ENCODE peak calls at places on chromosomes 3 and 15, in nine cellular contexts. F, C, V, K, L, P, I, E and B are unnamed samples.

GRCh38 chr15:33547876-33548275 is 237.1 kb downstream of the RYR3 start:
- DNase-seq in F (no peak), C (no peak), V (peak; percentile 87), K (peak; percentile 34), L (no peak), P (no peak), I (peak; percentile 22), E (no peak), B (peak; percentile 57)

GRCh38 chr15:43440721-43441281 is 52.2 kb downstream of the TP53BP1 start:
- DNase-seq in F (peak; percentile 5), C (no peak), V (no peak), K (no peak), L (no peak), P (peak; percentile 59), I (peak; percentile 89), E (no peak), B (peak; percentile 84)

GRCh38 chr15:48419896-48420295 is 88.7 kb downstream of the DUT start:
- DNase-seq in F (no peak), C (no peak), V (peak; percentile 8), K (no peak), L (no peak), P (no peak), I (no peak), E (no peak), B (no peak)

GRCh38 chr15:34986326-34987181 is 1.5 kb downstream of the ZNF770 start:
- DNase-seq in F (no peak), C (no peak), V (peak; percentile 28), K (no peak), L (no peak), P (no peak), I (no peak), E (no peak), B (no peak)

GRCh38 chr3:139388961-139389551 is 391 bp downstream of the COPB2 start:
- DNase-seq in F (no peak), C (no peak), V (no peak), K (no peak), L (no peak), P (no peak), I (no peak), E (no peak), B (no peak)

GRCh38 chr15:59367022-59367451 is 5.6 kb downstream of the MYO1E start:
- DNase-seq in F (no peak), C (no peak), V (no peak), K (no peak), L (no peak), P (no peak), I (no peak), E (no peak), B (peak; percentile 25)

GRCh38 chr3:104523136-104523535 is 843.6 kb upstream of the ALCAM start:
- DNase-seq in F (no peak), C (no peak), V (no peak), K (no peak), L (no peak), P (no peak), I (no peak), E (no peak), B (no peak)

GRCh38 chr3:164375538-164375937 is 702.8 kb downstream of the SI start:
- DNase-seq in F (no peak), C (no peak), V (no peak), K (no peak), L (no peak), P (no peak), I (no peak), E (no peak), B (no peak)

GRCh38 chr15:33068531-33068990 is 126.0 kb downstream of the FMN1 start:
- DNase-seq in F (no peak), C (no peak), V (no peak), K (no peak), L (peak; percentile 75), P (no peak), I (peak; percentile 81), E (no peak), B (peak; percentile 74)

GRCh38 chr3:156581954-156582353 is 27.0 kb upstream of the SSR3 start:
- DNase-seq in F (no peak), C (no peak), V (no peak), K (no peak), L (no peak), P (no peak), I (no peak), E (no peak), B (no peak)

GRCh38 chr15:88487796-88488523 is 20.5 kb downstream of the MRPS11 start:
- DNase-seq in F (no peak), C (no peak), V (no peak), K (no peak), L (no peak), P (no peak), I (no peak), E (peak; percentile 42), B (no peak)

GRCh38 chr3:176961916-176962315 is 235.4 kb downstream of the TBL1XR1 start:
- DNase-seq in F (no peak), C (no peak), V (no peak), K (no peak), L (no peak), P (no peak), I (no peak), E (no peak), B (no peak)

GRCh38 chr3:174295336-174295735 is 563.8 kb upstream of the NAALADL2 start:
- DNase-seq in F (no peak), C (no peak), V (no peak), K (no peak), L (no peak), P (no peak), I (no peak), E (no peak), B (no peak)

GRCh38 chr3:192794216-192794615 is 66.9 kb upstream of the FGF12 start:
- DNase-seq in F (no peak), C (no peak), V (no peak), K (no peak), L (no peak), P (no peak), I (no peak), E (no peak), B (no peak)

DNA sequence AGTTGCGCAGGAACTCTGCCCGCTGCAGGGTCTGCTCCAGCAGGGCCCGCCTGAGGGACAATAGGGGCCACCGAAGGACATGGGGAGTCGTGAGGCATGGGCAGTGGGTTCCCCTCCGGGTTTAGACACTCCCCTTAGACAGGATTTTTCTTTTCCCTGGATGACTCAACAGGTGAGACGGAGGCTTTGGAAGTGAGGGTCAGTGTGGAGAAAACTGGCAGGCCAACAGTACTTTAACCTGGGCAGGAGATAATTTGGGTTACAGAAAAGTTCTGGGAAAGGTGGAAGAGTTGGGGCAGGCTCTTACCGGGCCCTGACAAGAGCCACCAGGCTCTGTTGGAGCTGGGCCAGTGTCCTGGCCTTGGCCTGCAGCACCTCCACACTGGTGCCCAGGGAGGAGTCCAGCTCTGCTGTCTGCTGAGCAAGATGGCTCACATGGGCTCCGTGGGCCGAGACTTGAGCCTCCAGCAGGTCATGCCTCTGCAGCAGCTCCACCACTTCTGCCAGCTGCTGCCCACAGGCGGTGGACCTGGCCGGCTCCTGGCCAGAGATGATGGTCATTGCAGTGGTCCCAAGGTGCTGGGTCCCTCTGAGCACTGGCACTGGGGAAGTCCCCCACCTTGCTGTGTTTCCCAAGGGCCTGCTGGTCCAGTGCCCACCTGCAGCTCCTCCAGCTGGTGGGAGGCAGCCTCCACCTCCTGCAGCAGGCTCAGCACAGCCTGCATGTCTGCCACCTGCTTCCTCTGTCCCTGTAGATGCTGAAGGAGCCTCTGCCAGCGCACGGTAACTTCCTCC is 11.0 kb downstream of the SPTBN5 start:
- DNase-seq in F (no peak), C (no peak), V (no peak), K (no peak), L (no peak), P (no peak), I (no peak), E (no peak), B (no peak)
- H3K4me3 ChIP-seq in F (peak overlapping the region; percentile 63), C (peak overlapping the region; percentile 51), V (no peak overlapping the region), K (peak overlapping the region; percentile 0), L (no peak overlapping the region), P (no peak overlapping the region), I (no peak overlapping the region), E (peak overlapping the region; percentile 33), B (no peak overlapping the region)

DNA sequence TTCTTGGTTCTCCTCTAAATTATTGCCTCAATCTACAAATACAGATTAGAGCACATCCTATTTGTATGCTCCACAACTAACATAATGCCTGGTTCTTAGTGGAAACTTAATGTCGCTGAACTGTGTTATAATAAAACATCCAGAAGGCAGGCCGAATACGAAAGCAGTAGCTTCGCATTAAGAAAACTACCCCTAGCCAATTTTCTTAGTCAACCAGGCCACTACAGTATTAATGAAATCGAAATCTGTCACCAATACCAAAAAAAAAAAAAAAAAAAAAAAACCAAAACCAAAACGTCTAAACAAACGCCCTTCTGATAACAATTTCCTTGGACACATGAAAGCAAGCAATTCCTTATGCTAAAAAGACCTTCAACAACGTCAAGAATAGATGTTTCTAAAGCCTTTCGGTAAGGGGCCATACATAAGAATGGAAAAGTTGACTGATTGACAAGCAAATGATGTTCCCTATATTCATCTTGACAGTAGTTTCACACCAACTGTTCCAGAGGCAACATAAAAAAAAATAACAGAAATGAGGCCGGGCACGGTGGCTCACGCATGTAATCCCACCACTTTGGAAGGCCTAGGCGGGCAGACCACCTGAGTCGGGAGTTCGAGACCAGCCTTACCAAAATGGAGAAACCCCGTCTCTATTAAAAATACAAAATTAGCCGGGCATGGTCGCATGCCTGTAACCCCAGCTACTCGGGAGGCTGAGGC is 1.3 kb downstream of the DENND6A start:
- DNase-seq in F (no peak), C (no peak), V (no peak), K (no peak), L (no peak), P (no peak), I (no peak), E (no peak), B (peak; percentile 13)
- H3K4me1 ChIP-seq in F (peaks cover 49% of the 10 kb centered on the region), C (peaks cover 54% of the 10 kb centered on the region), V (peaks cover 3% of the 10 kb centered on the region), K (peaks cover 11% of the 10 kb centered on the region), L (peaks cover 5% of the 10 kb centered on the region), P (no peaks in the 10 kb centered on the region), I (peaks cover 21% of the 10 kb centered on the region), E (peaks cover 32% of the 10 kb centered on the region), B (peaks cover 5% of the 10 kb centered on the region)

DNA sequence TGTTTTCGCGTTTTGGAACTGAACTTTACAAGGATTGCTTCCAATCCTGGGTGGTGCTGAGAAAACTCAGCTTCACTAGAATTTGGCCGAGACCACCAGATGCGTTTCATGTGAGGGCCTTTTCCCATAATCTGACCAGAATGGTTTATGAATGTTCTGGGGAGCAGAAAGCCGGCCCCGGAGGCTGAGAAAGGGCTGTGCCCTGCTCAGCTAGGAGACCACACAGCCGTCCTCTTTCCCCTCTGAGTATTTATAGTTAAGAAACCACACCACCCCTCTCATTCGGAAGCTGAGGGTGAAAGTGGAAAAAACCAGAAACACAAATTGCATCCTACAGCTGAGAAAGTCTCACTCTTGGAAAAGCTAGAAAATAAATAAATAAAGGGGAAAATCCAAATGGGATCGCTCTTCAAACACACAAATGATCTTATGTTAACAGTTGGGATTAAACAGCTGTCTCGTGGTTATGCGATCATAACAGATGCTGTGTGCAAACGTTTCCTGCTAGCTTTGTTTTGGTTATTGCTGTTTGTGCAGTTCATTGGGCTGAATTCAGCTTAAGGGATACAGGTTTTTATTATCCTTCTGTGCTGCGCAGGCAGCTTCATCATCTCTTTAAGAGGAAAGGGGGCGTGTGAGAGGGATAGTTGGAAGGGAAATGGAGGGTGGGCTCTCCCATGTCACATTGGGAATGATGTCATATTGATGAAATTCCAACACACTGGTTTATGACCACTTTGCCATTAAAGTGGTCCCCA is 1026.2 kb upstream of the NR2F2 start:
- DNase-seq in F (no peak), C (no peak), V (peak; percentile 22), K (no peak), L (no peak), P (peak; percentile 45), I (no peak), E (no peak), B (peak; percentile 85)
- H3K9me3 ChIP-seq in F (no peaks in the 10 kb centered on the region), C (no peaks in the 10 kb centered on the region), V (no peaks in the 10 kb centered on the region), K (no peaks in the 10 kb centered on the region), L (no peaks in the 10 kb centered on the region), P (no peaks in the 10 kb centered on the region), I (peaks cover 3% of the 10 kb centered on the region), E (no peaks in the 10 kb centered on the region), B (no peaks in the 10 kb centered on the region)

GRCh38 chr3:23751485-23751811 is 54.3 kb upstream of the UBE2E1 start:
- DNase-seq in F (no peak), C (no peak), V (peak; percentile 45), K (no peak), L (no peak), P (no peak), I (no peak), E (no peak), B (no peak)
- H3K4me3 ChIP-seq in F (no peak overlapping the region), C (no peak overlapping the region), V (no peak overlapping the region), K (no peak overlapping the region), L (no peak overlapping the region), P (no peak overlapping the region), I (no peak overlapping the region), E (no peak overlapping the region), B (no peak overlapping the region)